ENCODE peak calls at places on chromosomes 5 and 9, in five cellular contexts. Y is fibroblast of mammary gland, R is SK-N-SH, N is HL-60, B is suprapubic skin. V is an unnamed sample.

GRCh38 chr9:16075695-16076094 is 522.9 kb downstream of the CCDC171 start:
- DNase-seq in B (no peak), N (no peak), Y (no peak), R (no peak), V (no peak)

GRCh38 chr9:135474915-135475314 is 4.7 kb upstream of the PPP1R26 start:
- DNase-seq in R (peak; percentile 83), Y (no peak), B (no peak), N (no peak), V (no peak)

GRCh38 chr9:27528278-27528885 is 1.2 kb downstream of the MOB3B start:
- DNase-seq in Y (peak; percentile 53), B (peak; percentile 92), N (no peak), R (no peak), V (peak; percentile 75)

GRCh38 chr9:36725777-36726356 is 153.2 kb downstream of the MELK start:
- DNase-seq in B (no peak), N (no peak), Y (no peak), R (no peak), V (no peak)

GRCh38 chr5:16812911-16813310 is 123.2 kb downstream of the MYO10 start:
- DNase-seq in B (no peak), N (no peak), Y (peak; percentile 33), R (no peak), V (peak; percentile 77)

GRCh38 chr9:137550958-137551655 is 572 bp upstream of the MRPL41 start:
- DNase-seq in N (no peak), R (peak; percentile 97), B (peak; percentile 89), Y (peak; percentile 64), V (peak; percentile 36)

GRCh38 chr9:22010881-22011625 is 1.9 kb upstream of the CDKN2B start:
- DNase-seq in Y (peak; percentile 48), N (no peak), B (no peak), R (no peak), V (no peak)

GRCh38 chr9:99807276-99807852 is 14.3 kb upstream of the NR4A3 start:
- DNase-seq in R (peak; percentile 49), Y (peak; percentile 71), N (peak; percentile 65), B (peak; percentile 84), V (peak; percentile 65)

GRCh38 chr5:115815693-115816225 is 700 bp downstream of the CDO1 start:
- DNase-seq in N (no peak), Y (peak; percentile 21), B (no peak), R (peak; percentile 67), V (no peak)

GRCh38 chr5:72209515-72210115 is 102.3 kb downstream of the MAP1B start:
- DNase-seq in R (no peak), Y (no peak), B (no peak), N (no peak), V (peak; percentile 90)

GRCh38 chr9:38205279-38205678 is 136.3 kb upstream of the SHB start:
- DNase-seq in Y (no peak), R (no peak), B (no peak), N (no peak), V (no peak)

GRCh38 chr5:91280062-91280941 is 102.8 kb downstream of the ARRDC3 start:
- DNase-seq in R (peak; percentile 91), B (peak; percentile 95), N (peak; percentile 53), Y (peak; percentile 97), V (peak; percentile 91)

GRCh38 chr9:136526625-136527066 is 19.2 kb downstream of the NOTCH1 start:
- DNase-seq in N (no peak), R (no peak), Y (no peak), B (no peak), V (no peak)

GRCh38 chr5:51387854-51388320 is 4.6 kb downstream of the ISL1 start:
- DNase-seq in B (no peak), N (no peak), Y (no peak), R (no peak), V (no peak)

GRCh38 chr9:131728961-131729360 is 10.9 kb downstream of the RAPGEF1 start:
- DNase-seq in N (peak; percentile 43), R (peak; percentile 51), B (no peak), Y (no peak), V (no peak)

GRCh38 chr5:74233571-74233970 is 407.0 kb downstream of the ENC1 start:
- DNase-seq in N (no peak), Y (peak; percentile 75), R (no peak), B (no peak), V (no peak)

GRCh38 chr5:177448244-177448950 is 1.8 kb downstream of the PRR7 start:
- DNase-seq in R (no peak), B (no peak), Y (no peak), N (no peak), V (no peak)
- H3K4me3 ChIP-seq in R (peak overlapping the region; percentile 77), B (no peak overlapping the region), Y (no peak overlapping the region), N (peak overlapping the region; percentile 26), V (no peak overlapping the region)

GRCh38 chr9:123927625-123928308 is 2.2 kb downstream of the DENND1A start:
- DNase-seq in Y (peak; percentile 69), N (peak; percentile 63), B (no peak), R (no peak), V (no peak)
- H3K4me3 ChIP-seq in Y (peak overlapping the region; percentile 67), N (peak overlapping the region; percentile 90), B (no peak overlapping the region), R (no peak overlapping the region), V (no peak overlapping the region)

GRCh38 chr9:29289365-29289764 is 1716.1 kb upstream of the C9orf72 start:
- DNase-seq in N (no peak), B (no peak), R (no peak), Y (no peak), V (no peak)
- H3K4me3 ChIP-seq in N (no peak overlapping the region), B (no peak overlapping the region), R (no peak overlapping the region), Y (no peak overlapping the region), V (no peak overlapping the region)

GRCh38 chr5:19928556-19929421 is 59.2 kb downstream of the CDH18 start:
- DNase-seq in B (no peak), R (no peak), Y (peak; percentile 93), N (no peak), V (no peak)
- H3K4me3 ChIP-seq in B (no peak overlapping the region), R (no peak overlapping the region), Y (no peak overlapping the region), N (no peak overlapping the region), V (no peak overlapping the region)

GRCh38 chr5:9594913-9595312 is 35.2 kb downstream of the TAS2R1 start:
- DNase-seq in N (no peak), R (no peak), Y (no peak), B (no peak), V (no peak)
- H3K4me3 ChIP-seq in N (no peak overlapping the region), R (no peak overlapping the region), Y (no peak overlapping the region), B (no peak overlapping the region), V (no peak overlapping the region)

GRCh38 chr5:141874262-141874964 is 3.8 kb downstream of the PCDH1 start:
- DNase-seq in N (no peak), R (peak; percentile 48), Y (no peak), B (peak; percentile 66), V (no peak)

GRCh38 chr5:141876628-141877477 is 1.4 kb downstream of the PCDH1 start:
- DNase-seq in B (no peak), Y (no peak), N (no peak), R (no peak), V (peak; percentile 51)

GRCh38 chr5:141875795-141876627 is 2.2 kb downstream of the PCDH1 start:
- DNase-seq in N (no peak), B (peak; percentile 72), R (peak; percentile 72), Y (no peak), V (peak; percentile 46)

GRCh38 chr5:141873933-141874261 is 4.3 kb downstream of the PCDH1 start:
- DNase-seq in N (no peak), Y (no peak), B (no peak), R (no peak), V (no peak)

DNA sequence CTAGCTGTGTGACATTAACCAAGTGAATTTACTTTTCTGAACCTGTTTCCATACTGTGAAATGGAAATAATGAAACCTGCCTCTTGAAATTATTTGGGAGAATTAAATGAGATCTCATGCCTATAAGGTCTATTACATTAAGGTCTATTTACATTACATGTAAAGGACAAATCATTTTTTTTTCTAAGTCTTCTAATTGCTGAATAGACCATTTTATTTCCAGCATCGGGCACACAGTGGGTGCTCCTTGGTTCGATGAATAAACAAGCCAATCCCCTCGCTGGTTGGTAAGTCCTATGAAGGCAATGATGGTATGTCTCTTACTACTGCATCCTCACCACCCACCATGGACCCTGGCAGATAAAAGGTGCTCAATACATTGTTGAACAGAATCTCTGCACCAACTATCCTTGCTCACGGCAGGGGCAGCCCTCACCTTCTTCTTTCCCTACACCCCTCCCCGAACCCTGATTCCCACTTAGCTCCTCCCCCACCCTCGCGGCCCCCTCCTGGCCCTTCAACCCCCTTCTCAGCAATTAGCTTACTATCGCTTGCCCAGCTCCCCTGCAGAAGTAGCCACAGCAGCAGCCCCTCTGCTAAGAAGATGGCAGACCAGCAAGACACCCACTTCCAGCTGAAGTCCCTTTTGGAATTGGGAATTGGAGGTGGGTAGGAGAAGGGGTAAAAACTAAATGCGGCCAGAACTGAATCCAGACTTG is 3.0 kb downstream of the PCDH1 start:
- DNase-seq in N (no peak), Y (no peak), R (no peak), B (no peak), V (no peak)
- H3K4me3 ChIP-seq in N (no peak overlapping the region), Y (no peak overlapping the region), R (no peak overlapping the region), B (peak overlapping the region; percentile 80), V (peak overlapping the region; percentile 88)

GRCh38 chr5:140040358-140040757 is 2.7 kb downstream of the NRG2 start:
- DNase-seq in R (no peak), N (no peak), Y (no peak), B (no peak), V (no peak)
- H3K4me3 ChIP-seq in R (no peak overlapping the region), N (no peak overlapping the region), Y (no peak overlapping the region), B (no peak overlapping the region), V (no peak overlapping the region)

GRCh38 chr5:5276471-5276870 is 136.3 kb downstream of the ADAMTS16 start:
- DNase-seq in Y (no peak), R (no peak), B (no peak), N (no peak), V (no peak)
- H3K4me3 ChIP-seq in Y (no peak overlapping the region), R (no peak overlapping the region), B (no peak overlapping the region), N (no peak overlapping the region), V (no peak overlapping the region)